ENCODE peak calls at places on chromosomes 3 and 15, in five cellular contexts. P is H1, R is psoas muscle, L is BJ, T is foreskin fibroblast. Q is an unnamed sample.

GRCh38 chr3:67692621-67693020 is 38.2 kb upstream of the SUCLG2 start:
- DNase-seq in P (no peak), R (no peak), L (no peak), T (no peak), Q (no peak)

GRCh38 chr3:118900737-118901525 is 133.7 kb downstream of the IGSF11 start:
- DNase-seq in P (no peak), R (no peak), L (no peak), T (no peak), Q (no peak)

GRCh38 chr3:106534206-106534605 is 665.4 kb upstream of the CBLB start:
- DNase-seq in P (no peak), R (no peak), L (no peak), T (no peak), Q (no peak)

GRCh38 chr3:65672876-65673815 is 365.6 kb downstream of the MAGI1 start:
- DNase-seq in P (peak), R (peak), L (no peak), T (peak), Q (peak)

GRCh38 chr15:94587071-94587470 is 355.7 kb downstream of the MCTP2 start:
- DNase-seq in P (no peak), R (no peak), L (no peak), T (no peak), Q (no peak)

GRCh38 chr15:35561308-35561707 is 15.3 kb upstream of the DPH6 start:
- DNase-seq in P (no peak), R (no peak), L (no peak), T (no peak), Q (no peak)

GRCh38 chr15:60414016-60414682 is 16.4 kb upstream of the ANXA2 start:
- DNase-seq in P (no peak), R (no peak), L (no peak), T (no peak), Q (no peak)

GRCh38 chr15:88449581-88449980 is 17.6 kb downstream of the MRPL46 start:
- DNase-seq in P (no peak), R (no peak), L (no peak), T (no peak), Q (no peak)

GRCh38 chr3:14405120-14405885 is 2.9 kb downstream of the SLC6A6 start:
- DNase-seq in P (no peak), R (no peak), L (no peak), T (no peak), Q (no peak)

GRCh38 chr3:151974067-151974466 is 100.6 kb downstream of the SUCNR1 start:
- DNase-seq in P (no peak), R (no peak), L (peak), T (peak), Q (no peak)

DNA sequence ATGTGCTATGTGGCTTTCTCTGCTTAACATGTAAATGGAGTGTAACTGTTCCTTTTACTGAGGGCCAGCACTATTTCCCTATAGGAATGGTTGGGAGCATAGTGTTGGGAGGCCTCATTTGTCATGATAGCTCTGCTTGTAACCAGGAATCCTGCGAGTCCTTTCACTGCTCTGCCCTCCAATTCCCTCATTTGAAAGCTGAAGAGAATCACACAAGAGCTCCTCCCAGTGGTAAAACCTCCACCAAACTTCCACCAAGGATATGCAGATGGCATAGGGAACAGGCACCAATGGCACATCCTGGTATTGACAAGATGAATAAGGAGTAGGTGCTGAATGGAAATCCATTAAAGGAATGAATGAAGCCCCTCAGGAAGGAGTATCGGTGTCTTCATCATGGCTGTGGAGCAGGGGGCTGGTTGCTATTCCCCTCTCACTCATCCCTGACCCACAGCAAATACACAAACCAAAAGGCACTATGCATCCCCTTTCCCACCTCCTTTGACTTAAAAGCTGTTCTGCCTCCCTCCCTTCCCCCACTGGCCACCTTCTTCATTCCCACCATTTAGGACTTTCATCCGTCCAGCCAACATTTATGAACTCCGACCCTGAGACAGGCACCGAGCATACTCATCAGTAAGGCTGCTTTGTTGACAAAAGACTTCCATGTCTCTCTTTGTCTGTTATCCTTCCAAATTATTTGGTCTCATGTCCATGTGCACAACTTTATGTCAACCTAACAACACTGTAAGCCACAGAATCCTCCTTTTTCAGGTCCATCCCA is 560.8 kb downstream of the FOXP1 start:
- DNase-seq in P (no peak), R (no peak), L (no peak), T (no peak), Q (no peak)
- TF ChIP-seq CTCF in P (peak), R (no peak), L (peak), T (no peak), Q (peak)

GRCh38 chr15:45180648-45181436 is 6.9 kb downstream of the SHF start:
- DNase-seq in P (no peak), R (no peak), L (no peak), T (no peak), Q (no peak)

GRCh38 chr15:45181491-45182285 is 6.1 kb downstream of the SHF start:
- DNase-seq in P (no peak), R (no peak), L (no peak), T (no peak), Q (no peak)

GRCh38 chr15:45180201-45180600 is 7.6 kb downstream of the SHF start:
- DNase-seq in P (no peak), R (no peak), L (no peak), T (no peak), Q (no peak)

GRCh38 chr15:45177285-45177684 is 10.5 kb downstream of the SHF start:
- DNase-seq in P (no peak), R (no peak), L (no peak), T (no peak), Q (no peak)

DNA sequence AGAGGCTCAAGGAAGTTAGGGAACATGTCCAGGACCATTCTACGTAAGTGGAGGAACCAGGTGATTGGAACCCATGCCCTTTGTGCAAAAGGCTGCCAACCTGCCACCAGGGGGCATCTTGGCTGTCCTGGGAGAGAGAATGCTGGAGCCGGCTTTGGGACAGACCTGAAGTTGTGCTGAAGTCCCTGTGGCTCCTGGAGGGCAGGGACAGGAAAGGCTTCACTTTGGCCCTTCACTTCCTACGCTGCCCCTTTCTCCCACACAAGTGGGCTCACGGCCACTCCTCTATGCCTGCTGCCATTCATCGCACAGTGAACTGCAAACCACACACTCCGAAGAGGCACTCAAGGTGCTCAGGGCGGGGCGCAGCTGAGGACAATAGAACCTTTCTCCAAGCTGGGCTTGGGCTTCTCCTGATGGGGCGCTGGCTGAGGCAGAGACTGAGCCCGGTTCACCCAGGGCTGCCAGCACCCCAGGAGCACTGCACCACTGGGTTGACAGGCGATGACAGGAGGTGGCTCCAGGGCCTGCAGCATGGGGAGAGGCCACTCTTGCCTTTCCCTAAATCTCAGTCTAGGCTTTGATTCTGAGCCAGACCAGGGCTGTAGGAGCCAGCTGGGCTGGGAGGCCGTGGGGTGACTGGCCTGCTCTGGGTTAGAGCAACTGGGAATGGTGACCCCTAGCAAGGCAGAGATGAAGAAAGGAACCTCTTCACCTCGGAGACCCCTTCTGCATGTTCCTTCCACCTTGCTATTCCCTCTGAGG is 8.4 kb downstream of the SHF start:
- DNase-seq in P (no peak), R (no peak), L (no peak), T (no peak), Q (no peak)
- TF ChIP-seq CTCF in P (peak), R (peak), L (peak), T (peak), Q (peak)

DNA sequence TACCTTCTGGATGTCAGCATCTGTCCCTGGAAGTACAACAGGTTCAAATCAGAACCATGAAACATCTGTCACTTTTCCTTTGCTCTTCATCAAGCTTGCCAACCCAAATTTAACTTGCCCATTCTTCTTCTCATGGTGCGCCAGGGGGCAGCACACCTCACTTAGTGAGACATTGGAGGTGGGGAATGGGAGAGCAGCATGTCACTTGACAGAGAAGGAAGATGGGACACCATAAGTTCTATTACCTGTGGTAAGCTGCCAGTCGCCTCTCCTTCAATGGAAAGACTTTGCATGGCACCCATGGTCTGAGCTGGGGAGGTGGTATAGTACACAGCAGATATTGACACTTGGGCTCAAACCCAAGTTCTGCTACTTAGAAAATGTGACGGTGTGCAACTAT is 2.9 kb downstream of the SCN5A start:
- DNase-seq in P (no peak), R (no peak), L (no peak), T (no peak), Q (no peak)
- TF ChIP-seq CTCF in P (peak), R (no peak), L (peak), T (no peak), Q (peak)

DNA sequence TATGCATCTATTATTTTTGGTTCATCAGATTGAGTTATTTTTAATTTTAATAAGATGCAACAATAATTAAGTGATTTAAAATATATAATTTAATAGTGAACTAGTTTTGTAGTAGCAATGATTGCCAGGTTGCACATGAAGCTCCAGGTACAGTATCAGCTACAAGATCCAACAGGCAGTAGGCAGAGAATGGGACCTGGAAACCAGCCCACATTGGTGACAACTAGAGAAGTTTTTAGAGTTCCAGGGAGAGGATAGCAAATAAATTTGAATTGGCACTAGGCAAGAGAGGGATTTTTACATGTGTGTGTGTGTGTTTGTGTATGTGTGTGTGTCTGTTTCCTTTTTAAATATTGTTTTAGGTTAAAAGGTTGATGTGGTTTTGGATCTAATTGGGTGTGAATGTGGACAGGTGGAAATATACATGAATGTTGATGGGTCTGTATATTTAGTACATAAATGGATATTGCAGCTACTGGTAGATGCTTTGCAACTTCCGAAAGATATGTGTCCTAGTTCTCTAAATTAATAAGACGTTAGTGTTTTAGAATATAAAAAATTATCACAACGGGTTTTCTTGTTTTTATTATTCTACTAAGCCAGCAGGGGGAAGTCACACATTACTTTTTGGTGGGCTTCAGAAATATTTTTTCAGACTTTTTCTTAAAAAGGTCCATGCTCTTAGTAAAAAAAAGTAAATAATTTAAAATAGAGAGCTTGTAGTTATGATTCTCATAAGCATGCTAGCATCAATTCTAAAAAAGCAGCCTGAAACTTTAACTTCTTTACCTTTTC is 110.1 kb upstream of the GBE1 start:
- DNase-seq in P (no peak), R (no peak), L (no peak), T (no peak), Q (no peak)
- TF ChIP-seq CTCF in P (no peak), R (peak), L (no peak), T (no peak), Q (peak)

GRCh38 chr3:170428095-170428494 is 9.4 kb downstream of the CLDN11 start:
- DNase-seq in P (no peak), R (no peak), L (no peak), T (no peak), Q (no peak)

GRCh38 chr3:170432416-170432815 is 13.7 kb downstream of the CLDN11 start:
- DNase-seq in P (no peak), R (no peak), L (no peak), T (no peak), Q (no peak)

GRCh38 chr3:170429050-170429449 is 10.4 kb downstream of the CLDN11 start:
- DNase-seq in P (no peak), R (no peak), L (no peak), T (no peak), Q (no peak)

GRCh38 chr3:170426240-170426797 is 7.7 kb downstream of the CLDN11 start:
- DNase-seq in P (no peak), R (no peak), L (no peak), T (no peak), Q (no peak)

GRCh38 chr3:170431054-170431453 is 12.4 kb downstream of the CLDN11 start:
- DNase-seq in P (no peak), R (no peak), L (no peak), T (no peak), Q (no peak)
- TF ChIP-seq CTCF in P (no peak), R (no peak), L (no peak), T (peak), Q (peak)

GRCh38 chr3:95210878-95211277 is 1148.0 kb downstream of the NSUN3 start:
- DNase-seq in P (no peak), R (no peak), L (no peak), T (no peak), Q (no peak)
- TF ChIP-seq CTCF in P (no peak), R (no peak), L (no peak), T (no peak), Q (no peak)

DNA sequence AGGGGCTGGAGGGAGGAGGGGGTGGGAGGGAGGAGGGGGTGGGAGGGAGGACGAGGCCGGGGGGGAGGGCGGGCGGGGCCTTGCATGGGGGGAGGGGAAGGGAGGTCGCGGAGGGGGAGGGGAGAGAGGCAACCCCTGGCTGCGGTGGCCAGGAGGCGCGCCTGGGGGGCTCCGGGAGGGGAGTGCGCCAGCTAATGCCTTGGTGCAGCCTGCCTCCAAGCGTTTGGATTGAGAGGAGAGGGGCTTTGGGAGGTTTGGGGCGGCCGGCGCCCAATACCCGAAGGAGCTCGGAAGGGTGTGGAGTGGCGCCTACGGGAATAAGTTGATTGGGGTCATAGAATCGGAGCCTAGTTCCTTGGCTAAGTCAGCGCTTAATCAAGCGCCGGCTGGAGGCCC is 544 bp downstream of the TFG start:
- DNase-seq in P (peak), R (peak), L (no peak), T (peak), Q (peak)
- TF ChIP-seq CTCF in P (peak), R (no peak), L (peak), T (no peak), Q (peak)